ENCODE peak calls at places on chromosomes 3 and 15, in nine cellular contexts. T is GM12891, W is lower leg skin, J is ovary, N is suprapubic skin, S is heart left ventricle, U is tibial nerve, C is HCT116, I is IMR-90. Q is an unnamed sample.

GRCh38 chr3:140545197-140545596 is 132.7 kb upstream of the TRIM42 start:
- DNase-seq in C (no peak), W (no peak), J (no peak), T (no peak), U (no peak), S (no peak), I (no peak), N (no peak), Q (no peak)

GRCh38 chr15:66617137-66618090 is 51.6 kb upstream of the LCTL start:
- DNase-seq in T (no peak), U (peak), J (peak), W (peak), N (no peak), C (no peak), S (peak), I (peak), Q (peak)

GRCh38 chr3:141477224-141477623 is 9.6 kb upstream of the RASA2 start:
- DNase-seq in N (no peak), C (no peak), T (no peak), J (no peak), W (no peak), I (peak), S (no peak), U (no peak), Q (peak)

GRCh38 chr15:40743921-40744809 is 10.9 kb downstream of the RMDN3 start:
- DNase-seq in T (no peak), N (peak), C (no peak), W (no peak), I (peak), U (no peak), J (no peak), S (no peak), Q (peak)

GRCh38 chr15:57656434-57656833 is 50.1 kb upstream of the POLR2M start:
- DNase-seq in N (no peak), C (no peak), U (no peak), T (no peak), W (no peak), J (no peak), I (no peak), S (no peak), Q (no peak)

GRCh38 chr3:184496933-184497332 is 64.7 kb upstream of the EPHB3 start:
- DNase-seq in W (peak), S (no peak), N (no peak), T (no peak), J (no peak), U (no peak), I (no peak), C (no peak), Q (no peak)

GRCh38 chr3:172036541-172037215 is 2.7 kb upstream of the FNDC3B start:
- DNase-seq in W (no peak), N (no peak), I (no peak), T (no peak), J (no peak), U (no peak), S (no peak), C (no peak), Q (no peak)

GRCh38 chr3:31106912-31107311 is 212.5 kb upstream of the GADL1 start:
- DNase-seq in J (no peak), W (no peak), I (no peak), T (no peak), N (no peak), C (no peak), U (no peak), S (no peak), Q (no peak)

GRCh38 chr3:48919215-48920138 is 835 bp downstream of the ARIH2 start:
- DNase-seq in T (peak), C (peak), N (peak), I (peak), J (no peak), U (no peak), W (no peak), S (peak), Q (peak)

GRCh38 chr3:63353383-63353782 is 75.3 kb downstream of the SYNPR start:
- DNase-seq in C (no peak), N (no peak), T (no peak), W (no peak), S (no peak), U (no peak), I (peak), J (no peak), Q (no peak)

GRCh38 chr15:90869601-90870353 is 1.4 kb downstream of the FURIN start:
- DNase-seq in C (peak), U (peak), J (peak), I (peak), W (peak), S (peak), N (no peak), T (no peak), Q (peak)

GRCh38 chr15:79653533-79653932 is 221.4 kb downstream of the MINAR1 start:
- DNase-seq in N (no peak), W (no peak), C (no peak), I (no peak), S (no peak), U (no peak), T (no peak), J (no peak), Q (no peak)

GRCh38 chr15:63474810-63475316 is 29.5 kb upstream of the USP3 start:
- DNase-seq in I (no peak), J (no peak), N (no peak), W (no peak), U (no peak), T (no peak), S (no peak), C (no peak), Q (no peak)

GRCh38 chr3:170038434-170039110 is 777 bp downstream of the GPR160 start:
- DNase-seq in U (no peak), S (no peak), N (no peak), I (no peak), C (no peak), T (peak), W (no peak), J (no peak), Q (no peak)

GRCh38 chr3:66037330-66037985 is 1.3 kb downstream of the MAGI1 start:
- DNase-seq in W (no peak), T (no peak), J (peak), N (no peak), C (no peak), I (peak), U (no peak), S (peak), Q (peak)

GRCh38 chr3:40086890-40087884 is 222.3 kb upstream of the EIF1B start:
- DNase-seq in U (no peak), S (no peak), W (no peak), J (no peak), I (no peak), N (no peak), C (no peak), T (no peak), Q (no peak)

GRCh38 chr3:61936344-61936937 is 375.1 kb downstream of the PTPRG start:
- DNase-seq in J (no peak), N (no peak), I (peak), T (no peak), W (no peak), C (no peak), U (no peak), S (no peak), Q (peak)

GRCh38 chr15:29687204-29687768 is 135.0 kb downstream of the TJP1 start:
- DNase-seq in J (no peak), W (no peak), S (no peak), U (no peak), C (no peak), T (no peak), N (no peak), I (no peak), Q (no peak)

GRCh38 chr3:115838786-115839185 is 215.5 kb downstream of the GAP43 start:
- DNase-seq in N (no peak), T (no peak), C (no peak), S (no peak), U (no peak), W (no peak), J (no peak), I (no peak), Q (no peak)

GRCh38 chr15:70701891-70702568 is 61.3 kb downstream of the UACA start:
- DNase-seq in C (no peak), U (no peak), T (no peak), N (no peak), J (no peak), I (peak), W (no peak), S (no peak), Q (no peak)

GRCh38 chr3:53342353-53342752 is 5.0 kb downstream of the DCP1A start:
- DNase-seq in N (no peak), I (peak), W (no peak), C (no peak), U (no peak), J (no peak), S (peak), T (no peak), Q (no peak)

GRCh38 chr3:129521702-129522101 is 6.7 kb upstream of the RHO start:
- DNase-seq in U (no peak), J (no peak), T (no peak), C (no peak), I (no peak), N (no peak), S (no peak), W (no peak), Q (no peak)

GRCh38 chr3:14286887-14287496 is 108.4 kb downstream of the LSM3 start:
- DNase-seq in C (no peak), J (no peak), U (no peak), W (no peak), S (no peak), I (no peak), T (no peak), N (no peak), Q (no peak)

GRCh38 chr15:82139823-82140268 is 94.0 kb upstream of the MEX3B start:
- DNase-seq in S (no peak), I (peak), U (no peak), N (no peak), W (no peak), C (peak), T (no peak), J (no peak), Q (no peak)

GRCh38 chr3:134625462-134625861 is 25.4 kb downstream of the KY start:
- DNase-seq in C (no peak), N (no peak), T (no peak), I (no peak), J (no peak), S (no peak), W (no peak), U (no peak), Q (no peak)

GRCh38 chr15:57112178-57112577 is 193.7 kb downstream of the TCF12 start:
- DNase-seq in N (no peak), I (peak), S (no peak), W (no peak), T (no peak), J (no peak), U (no peak), C (no peak), Q (no peak)

GRCh38 chr3:73192036-73192738 is 130.7 kb downstream of the EBLN2 start:
- DNase-seq in T (no peak), U (no peak), S (no peak), I (no peak), N (no peak), J (no peak), C (peak), W (no peak), Q (no peak)

GRCh38 chr3:123081718-123082369 is 15.0 kb downstream of the PDIA5 start:
- DNase-seq in S (no peak), T (no peak), N (no peak), W (no peak), I (no peak), C (no peak), J (no peak), U (no peak), Q (no peak)

GRCh38 chr3:147313513-147313912 is 92.8 kb downstream of the ZIC4 start:
- DNase-seq in U (no peak), J (no peak), W (no peak), T (no peak), N (no peak), S (no peak), I (no peak), C (no peak), Q (no peak)

GRCh38 chr15:97168704-97169475 is 791.6 kb upstream of the ARRDC4 start:
- DNase-seq in N (no peak), W (no peak), T (no peak), I (no peak), S (no peak), C (no peak), U (no peak), J (no peak), Q (no peak)

GRCh38 chr3:128969993-128970740 is 23.7 kb downstream of the CFAP92 start:
- DNase-seq in S (no peak), J (peak), W (no peak), I (peak), T (no peak), U (peak), C (peak), N (no peak), Q (peak)

GRCh38 chr15:38427380-38427779 is 26.5 kb upstream of the FAM98B start:
- DNase-seq in C (no peak), I (no peak), J (no peak), S (no peak), U (no peak), W (no peak), T (no peak), N (no peak), Q (no peak)

GRCh38 chr15:81885135-81885534 is 160.7 kb downstream of the MEX3B start:
- DNase-seq in W (no peak), C (no peak), T (no peak), S (no peak), N (no peak), U (no peak), I (no peak), J (no peak), Q (no peak)

GRCh38 chr3:11499144-11499543 is 144.6 kb downstream of the VGLL4 start:
- DNase-seq in I (peak), U (peak), S (no peak), N (no peak), C (no peak), T (no peak), J (no peak), W (no peak), Q (peak)

GRCh38 chr3:100207886-100208285 is 52.9 kb upstream of the TBC1D23 start:
- DNase-seq in N (no peak), W (no peak), J (no peak), S (no peak), I (no peak), U (no peak), C (no peak), T (no peak), Q (no peak)

DNA sequence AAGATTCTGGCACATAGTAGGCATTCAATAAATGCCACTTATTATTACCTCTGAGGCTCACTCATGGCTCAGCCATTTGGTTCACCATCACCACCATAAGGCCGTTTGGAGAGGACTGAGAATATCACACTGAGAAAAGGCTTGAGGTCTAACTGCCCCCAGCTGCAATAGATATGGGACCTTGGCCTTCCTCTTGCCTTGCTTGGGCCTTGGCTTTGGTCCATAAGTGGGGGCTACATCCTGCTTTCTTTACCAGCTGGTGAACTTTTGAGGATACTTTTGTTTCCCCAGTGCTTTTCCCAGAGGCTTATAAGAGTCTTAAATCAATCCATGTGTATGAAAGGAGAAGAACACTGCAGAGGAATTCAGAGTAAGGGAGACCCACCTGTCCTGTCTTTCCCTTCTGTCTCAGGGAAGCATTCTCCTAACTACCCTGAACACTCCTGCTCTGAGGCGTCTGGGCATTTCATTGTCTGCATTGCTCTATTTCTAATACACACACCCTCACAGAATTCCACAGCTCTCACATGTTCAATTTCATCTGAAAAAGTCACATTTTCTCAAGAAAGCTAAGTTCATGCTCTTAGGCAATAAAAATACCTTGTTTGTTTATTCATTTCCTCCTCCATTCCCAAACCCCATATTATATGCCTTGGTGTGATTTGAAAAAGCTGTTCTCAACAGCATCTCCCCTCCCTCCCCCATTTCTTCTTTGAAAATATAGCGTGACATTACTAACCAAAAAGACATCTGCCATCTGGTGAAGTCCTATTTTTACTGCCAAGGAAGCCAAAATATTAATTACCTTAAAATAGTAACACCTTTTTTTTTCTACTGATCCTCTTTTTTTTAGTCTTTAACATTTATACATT is 22.5 kb upstream of the KCNMB2 start:
- DNase-seq in I (no peak), N (no peak), J (no peak), W (no peak), U (no peak), T (no peak), S (no peak), C (no peak), Q (no peak)
- TF ChIP-seq POLR2A in I (no peak), N (no peak), J (no peak), W (no peak), U (no peak), T (no peak), S (no peak), C (no peak), Q (no peak)

DNA sequence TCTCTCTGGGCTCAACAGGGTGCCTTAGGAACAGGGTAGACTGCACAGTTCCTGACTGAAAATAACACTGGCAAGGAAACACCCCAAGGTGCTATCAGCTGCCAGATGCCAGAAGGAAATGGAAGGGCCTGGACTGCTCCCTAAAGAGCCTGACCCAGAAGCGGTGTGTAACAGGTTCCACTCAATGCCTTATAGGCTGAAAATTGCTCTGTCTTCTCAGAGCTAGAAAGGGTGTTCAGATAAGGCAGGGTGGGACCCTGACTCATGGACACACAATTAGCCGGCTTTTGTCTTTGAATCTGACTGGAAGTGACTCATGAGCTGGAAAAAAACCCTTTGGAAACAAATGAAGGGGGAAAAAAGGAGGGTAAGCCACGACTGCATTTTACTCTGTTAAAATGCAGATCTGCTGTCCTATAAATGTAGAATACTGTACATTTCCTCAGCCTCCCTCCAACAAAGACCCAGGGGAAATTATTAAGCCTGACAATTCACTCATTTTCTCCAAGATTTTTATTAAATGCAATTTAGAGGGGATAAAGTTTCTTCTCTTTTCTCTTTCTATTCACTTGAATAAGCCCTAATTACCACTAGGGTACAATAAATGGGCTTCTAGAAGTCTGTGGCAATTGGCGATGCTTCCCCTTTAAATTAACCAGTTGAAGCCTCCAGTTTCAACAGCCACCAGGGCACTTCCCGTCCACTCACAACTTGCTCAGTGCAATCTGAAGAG is 160.2 kb upstream of the TBL1XR1 start:
- DNase-seq in S (peak), N (no peak), U (no peak), I (peak), T (no peak), C (peak), J (peak), W (no peak), Q (peak)
- TF ChIP-seq POLR2A in S (no peak), N (no peak), U (no peak), I (no peak), T (no peak), C (peak), J (no peak), W (no peak), Q (no peak)

DNA sequence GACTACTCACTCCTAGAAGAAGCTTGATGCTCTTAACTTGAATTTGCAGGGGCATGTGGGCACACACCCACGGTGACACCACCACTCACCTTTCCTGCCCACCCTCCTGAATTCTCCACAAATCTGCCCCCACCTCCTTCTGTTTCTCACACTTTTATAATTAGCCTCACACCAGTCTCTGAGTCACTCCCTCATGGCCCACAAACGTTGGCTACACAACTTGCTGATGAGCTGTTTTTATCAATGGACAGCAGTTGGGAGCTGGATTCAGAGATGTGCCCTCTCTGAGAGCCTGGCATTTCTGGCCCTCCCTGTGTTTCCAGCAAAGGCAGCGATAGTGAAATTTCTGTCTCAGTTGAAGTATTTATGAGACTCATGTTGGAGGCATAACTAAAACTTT is 1.3 kb downstream of the COLQ start:
- DNase-seq in U (no peak), N (peak), S (peak), W (no peak), I (no peak), T (no peak), J (no peak), C (no peak), Q (no peak)
- TF ChIP-seq POLR2A in U (no peak), N (no peak), S (no peak), W (no peak), I (no peak), T (no peak), J (no peak), C (no peak), Q (no peak)

DNA sequence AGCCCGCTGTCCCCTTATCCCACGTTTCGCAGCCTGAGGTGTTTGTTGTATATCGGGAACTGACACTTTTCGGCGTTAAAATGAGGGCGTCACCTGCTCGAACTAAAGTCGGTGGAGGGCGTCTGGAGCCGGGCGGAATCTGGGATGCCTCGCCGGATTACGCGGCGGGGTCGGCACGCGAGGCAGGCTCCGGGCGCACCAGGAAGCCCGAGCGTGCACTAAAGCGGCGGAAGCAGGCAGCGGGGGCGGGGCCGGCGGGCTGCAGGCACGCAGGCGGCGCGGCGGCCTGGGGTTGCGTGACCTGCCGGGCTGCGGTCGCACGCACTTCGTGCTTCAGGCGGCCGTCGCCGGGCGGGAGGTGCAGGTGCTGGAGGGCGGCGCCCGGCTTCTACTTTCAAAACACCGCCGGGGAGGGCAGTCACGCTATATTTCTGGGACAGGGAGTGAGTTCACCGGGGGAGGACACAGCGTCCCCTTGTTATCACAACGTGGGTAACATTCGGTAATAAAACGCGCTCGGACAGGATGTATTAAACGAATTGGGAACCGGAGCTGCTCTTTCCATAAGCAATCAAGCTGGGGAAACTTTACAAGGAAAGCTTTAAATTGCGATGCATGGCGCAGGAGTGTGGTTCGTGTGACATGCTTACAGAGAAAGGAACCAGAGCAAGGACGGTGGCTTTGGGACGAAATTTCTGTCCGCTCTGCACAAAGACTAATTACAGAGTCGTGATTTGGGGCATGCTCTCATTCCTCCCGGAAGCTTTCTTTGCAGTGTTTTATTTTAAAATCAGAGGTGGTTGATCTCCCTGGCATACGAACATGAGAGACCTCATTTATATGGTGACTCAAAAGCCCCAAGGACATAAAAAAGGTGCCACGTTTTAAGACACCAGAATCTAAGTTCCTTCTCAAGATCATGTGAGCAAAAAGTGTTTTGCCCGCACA is 9.1 kb upstream of the LEKR1 start:
- DNase-seq in J (peak), U (peak), S (peak), I (peak), T (peak), N (peak), W (peak), C (peak), Q (peak)
- TF ChIP-seq POLR2A in J (no peak), U (peak), S (no peak), I (peak), T (peak), N (peak), W (no peak), C (peak), Q (peak)

Q was measured in H54.